ENCODE peak calls at places on chromosomes 12 and 14, in seven cellular contexts. One of them, this sample, is unnamed.

GRCh38 chr14:70317091-70317968 is 42.2 kb downstream of the COX16 start:
- DNase-seq in stimulated activated CD8-positive, alpha-beta memory T cell treated with anti-CD3 and anti-CD28 coated beads, Interleukin-7, amount 100 ng/mL, for 24 hours: no peak
- DNase-seq in occipital lobe: no peak
- DNase-seq in fibroblast of lung: no peak
- DNase-seq in neuronal stem cell: no peak
- DNase-seq in Caki2: no peak
- DNase-seq in T-cell: no peak
- DNase-seq in this sample: no peak

GRCh38 chr12:31029916-31030562 is 43.6 kb upstream of the DDX11 start:
- DNase-seq in stimulated activated CD8-positive, alpha-beta memory T cell treated with anti-CD3 and anti-CD28 coated beads, Interleukin-7, amount 100 ng/mL, for 24 hours: no peak
- DNase-seq in occipital lobe: peak
- DNase-seq in fibroblast of lung: no peak
- DNase-seq in neuronal stem cell: no peak
- DNase-seq in Caki2: no peak
- DNase-seq in T-cell: no peak
- DNase-seq in this sample: no peak

GRCh38 chr14:99058542-99058941 is 213.5 kb downstream of the BCL11B start:
- DNase-seq in stimulated activated CD8-positive, alpha-beta memory T cell treated with anti-CD3 and anti-CD28 coated beads, Interleukin-7, amount 100 ng/mL, for 24 hours: no peak
- DNase-seq in occipital lobe: no peak
- DNase-seq in fibroblast of lung: no peak
- DNase-seq in neuronal stem cell: no peak
- DNase-seq in Caki2: no peak
- DNase-seq in T-cell: no peak
- DNase-seq in this sample: no peak

GRCh38 chr12:53618340-53618739 is 7.8 kb downstream of the ATF7 start:
- DNase-seq in stimulated activated CD8-positive, alpha-beta memory T cell treated with anti-CD3 and anti-CD28 coated beads, Interleukin-7, amount 100 ng/mL, for 24 hours: no peak
- DNase-seq in occipital lobe: no peak
- DNase-seq in fibroblast of lung: no peak
- DNase-seq in neuronal stem cell: no peak
- DNase-seq in Caki2: no peak
- DNase-seq in T-cell: no peak
- DNase-seq in this sample: no peak

GRCh38 chr12:131736807-131737484 is 26.1 kb downstream of the SFSWAP start:
- DNase-seq in stimulated activated CD8-positive, alpha-beta memory T cell treated with anti-CD3 and anti-CD28 coated beads, Interleukin-7, amount 100 ng/mL, for 24 hours: no peak
- DNase-seq in occipital lobe: no peak
- DNase-seq in fibroblast of lung: peak
- DNase-seq in neuronal stem cell: no peak
- DNase-seq in Caki2: peak
- DNase-seq in T-cell: no peak
- DNase-seq in this sample: no peak

GRCh38 chr12:107229827-107230226 is 136.5 kb upstream of the CRY1 start:
- DNase-seq in stimulated activated CD8-positive, alpha-beta memory T cell treated with anti-CD3 and anti-CD28 coated beads, Interleukin-7, amount 100 ng/mL, for 24 hours: no peak
- DNase-seq in occipital lobe: no peak
- DNase-seq in fibroblast of lung: no peak
- DNase-seq in neuronal stem cell: no peak
- DNase-seq in Caki2: no peak
- DNase-seq in T-cell: no peak
- DNase-seq in this sample: no peak

GRCh38 chr14:72439707-72440106 is 454.2 kb downstream of the DPF3 start:
- DNase-seq in stimulated activated CD8-positive, alpha-beta memory T cell treated with anti-CD3 and anti-CD28 coated beads, Interleukin-7, amount 100 ng/mL, for 24 hours: no peak
- DNase-seq in occipital lobe: no peak
- DNase-seq in fibroblast of lung: no peak
- DNase-seq in neuronal stem cell: no peak
- DNase-seq in Caki2: no peak
- DNase-seq in T-cell: no peak
- DNase-seq in this sample: no peak

GRCh38 chr14:31926123-31926522 is 151.0 kb upstream of the ARHGAP5 start:
- DNase-seq in stimulated activated CD8-positive, alpha-beta memory T cell treated with anti-CD3 and anti-CD28 coated beads, Interleukin-7, amount 100 ng/mL, for 24 hours: no peak
- DNase-seq in occipital lobe: no peak
- DNase-seq in fibroblast of lung: peak
- DNase-seq in neuronal stem cell: no peak
- DNase-seq in Caki2: no peak
- DNase-seq in T-cell: no peak
- DNase-seq in this sample: no peak

GRCh38 chr14:99389171-99389826 is 91.4 kb downstream of the SETD3 start:
- DNase-seq in stimulated activated CD8-positive, alpha-beta memory T cell treated with anti-CD3 and anti-CD28 coated beads, Interleukin-7, amount 100 ng/mL, for 24 hours: peak
- DNase-seq in occipital lobe: no peak
- DNase-seq in fibroblast of lung: peak
- DNase-seq in neuronal stem cell: peak
- DNase-seq in Caki2: no peak
- DNase-seq in T-cell: no peak
- DNase-seq in this sample: peak

GRCh38 chr12:121005346-121005815 is 10.9 kb downstream of the C12orf43 start:
- DNase-seq in stimulated activated CD8-positive, alpha-beta memory T cell treated with anti-CD3 and anti-CD28 coated beads, Interleukin-7, amount 100 ng/mL, for 24 hours: peak
- DNase-seq in occipital lobe: no peak
- DNase-seq in fibroblast of lung: peak
- DNase-seq in neuronal stem cell: peak
- DNase-seq in Caki2: no peak
- DNase-seq in T-cell: peak
- DNase-seq in this sample: peak

GRCh38 chr12:118714051-118714460 is 267.3 kb upstream of the SRRM4 start:
- DNase-seq in stimulated activated CD8-positive, alpha-beta memory T cell treated with anti-CD3 and anti-CD28 coated beads, Interleukin-7, amount 100 ng/mL, for 24 hours: no peak
- DNase-seq in occipital lobe: peak
- DNase-seq in fibroblast of lung: no peak
- DNase-seq in neuronal stem cell: peak
- DNase-seq in Caki2: peak
- DNase-seq in T-cell: no peak
- DNase-seq in this sample: peak

GRCh38 chr14:24459331-24459730 is 16.8 kb upstream of the SDR39U1 start:
- DNase-seq in stimulated activated CD8-positive, alpha-beta memory T cell treated with anti-CD3 and anti-CD28 coated beads, Interleukin-7, amount 100 ng/mL, for 24 hours: no peak
- DNase-seq in occipital lobe: no peak
- DNase-seq in fibroblast of lung: no peak
- DNase-seq in neuronal stem cell: no peak
- DNase-seq in Caki2: no peak
- DNase-seq in T-cell: no peak
- DNase-seq in this sample: no peak

GRCh38 chr12:104370989-104371870 is 67.7 kb downstream of the EID3 start:
- DNase-seq in stimulated activated CD8-positive, alpha-beta memory T cell treated with anti-CD3 and anti-CD28 coated beads, Interleukin-7, amount 100 ng/mL, for 24 hours: no peak
- DNase-seq in occipital lobe: no peak
- DNase-seq in fibroblast of lung: no peak
- DNase-seq in neuronal stem cell: no peak
- DNase-seq in Caki2: peak
- DNase-seq in T-cell: no peak
- DNase-seq in this sample: no peak

GRCh38 chr12:104213952-104214351 is 1.6 kb upstream of the TXNRD1 start:
- DNase-seq in stimulated activated CD8-positive, alpha-beta memory T cell treated with anti-CD3 and anti-CD28 coated beads, Interleukin-7, amount 100 ng/mL, for 24 hours: no peak
- DNase-seq in occipital lobe: no peak
- DNase-seq in fibroblast of lung: peak
- DNase-seq in neuronal stem cell: no peak
- DNase-seq in Caki2: peak
- DNase-seq in T-cell: no peak
- DNase-seq in this sample: no peak

GRCh38 chr12:50715174-50715573 is 48.7 kb upstream of the ATF1 start:
- DNase-seq in stimulated activated CD8-positive, alpha-beta memory T cell treated with anti-CD3 and anti-CD28 coated beads, Interleukin-7, amount 100 ng/mL, for 24 hours: no peak
- DNase-seq in occipital lobe: no peak
- DNase-seq in fibroblast of lung: no peak
- DNase-seq in neuronal stem cell: no peak
- DNase-seq in Caki2: no peak
- DNase-seq in T-cell: no peak
- DNase-seq in this sample: no peak

GRCh38 chr14:75234173-75234855 is 44.3 kb upstream of the FOS start:
- DNase-seq in stimulated activated CD8-positive, alpha-beta memory T cell treated with anti-CD3 and anti-CD28 coated beads, Interleukin-7, amount 100 ng/mL, for 24 hours: no peak
- DNase-seq in occipital lobe: no peak
- DNase-seq in fibroblast of lung: peak
- DNase-seq in neuronal stem cell: no peak
- DNase-seq in Caki2: no peak
- DNase-seq in T-cell: no peak
- DNase-seq in this sample: no peak

GRCh38 chr14:103705158-103705523 is 10.1 kb downstream of the XRCC3 start:
- DNase-seq in stimulated activated CD8-positive, alpha-beta memory T cell treated with anti-CD3 and anti-CD28 coated beads, Interleukin-7, amount 100 ng/mL, for 24 hours: no peak
- DNase-seq in occipital lobe: no peak
- DNase-seq in fibroblast of lung: no peak
- DNase-seq in neuronal stem cell: no peak
- DNase-seq in Caki2: no peak
- DNase-seq in T-cell: no peak
- DNase-seq in this sample: no peak

This sample was measured in glutamatergic neuron.